ENCODE peak calls at places on chromosome 20, in six cellular contexts. O is RPMI7951, P is ovary, B is naive B cell, R is psoas muscle, G is NCI-H1092. C is an unnamed sample.

GRCh38 chr20:48716086-48716485 is 111.7 kb downstream of the PREX1 start:
- DNase-seq in G (no peak), B (no peak), P (no peak), O (no peak), R (no peak), C (no peak)

GRCh38 chr20:62943396-62943795 is 5.4 kb downstream of the GID8 start:
- DNase-seq in R (no peak), O (no peak), B (no peak), G (no peak), P (peak), C (no peak)

GRCh38 chr20:25025986-25026605 is 31.8 kb downstream of the ACSS1 start:
- DNase-seq in R (no peak), P (peak), B (no peak), O (no peak), G (no peak), C (no peak)

GRCh38 chr20:13302647-13303425 is 81.8 kb downstream of the ISM1 start:
- DNase-seq in P (no peak), R (no peak), B (no peak), G (peak), O (peak), C (peak)

GRCh38 chr20:47785900-47786762 is 850 bp upstream of the SULF2 start:
- DNase-seq in B (peak), O (peak), P (peak), G (peak), R (peak), C (peak)

GRCh38 chr20:19944772-19945459 is 72.2 kb upstream of the NAA20 start:
- DNase-seq in G (no peak), P (no peak), R (no peak), O (peak), B (no peak), C (no peak)

GRCh38 chr20:45963059-45964011 is 8.7 kb downstream of the ZNF335 start:
- DNase-seq in B (no peak), P (peak), G (peak), O (peak), R (peak), C (peak)

GRCh38 chr20:45508068-45508886 is 7.1 kb downstream of the SPINT3 start:
- DNase-seq in O (no peak), G (no peak), R (no peak), P (no peak), B (no peak), C (no peak)

GRCh38 chr20:688809-689208 is 13.2 kb upstream of the SCRT2 start:
- DNase-seq in G (no peak), O (no peak), R (no peak), P (no peak), B (no peak), C (no peak)

GRCh38 chr20:38970302-38970701 is 8.2 kb downstream of the DHX35 start:
- DNase-seq in P (no peak), G (no peak), B (no peak), O (peak), R (no peak), C (no peak)

GRCh38 chr20:32560989-32561830 is 23.9 kb downstream of the NOL4L start:
- DNase-seq in G (peak), O (no peak), R (no peak), P (no peak), B (no peak), C (no peak)

GRCh38 chr20:57465486-57465885 is 59.5 kb downstream of the CTCFL start:
- DNase-seq in B (no peak), O (no peak), R (peak), G (no peak), P (no peak), C (no peak)

GRCh38 chr20:41133709-41134361 is 3.5 kb upstream of the PLCG1 start:
- DNase-seq in G (no peak), B (no peak), O (no peak), P (no peak), R (no peak), C (no peak)

GRCh38 chr20:54323227-54323734 is 115.4 kb downstream of the PFDN4 start:
- DNase-seq in R (no peak), G (no peak), O (peak), P (no peak), B (no peak), C (no peak)

GRCh38 chr20:15036938-15037337 is 699.5 kb upstream of the FLRT3 start:
- DNase-seq in G (no peak), R (no peak), P (no peak), B (no peak), O (no peak), C (no peak)

GRCh38 chr20:1397710-1398109 is 4.9 kb upstream of the FKBP1A start:
- DNase-seq in G (no peak), P (no peak), B (no peak), R (no peak), O (no peak), C (no peak)

GRCh38 chr20:41180599-41181333 is 43.4 kb downstream of the PLCG1 start:
- DNase-seq in R (no peak), P (no peak), B (no peak), O (no peak), G (no peak), C (no peak)

GRCh38 chr20:49276201-49276894 is 1.5 kb downstream of the ZNFX1 start:
- DNase-seq in G (no peak), O (peak), R (no peak), P (no peak), B (peak), C (no peak)

GRCh38 chr20:35264755-35265154 is 13.2 kb downstream of the MMP24OS start:
- DNase-seq in B (no peak), P (no peak), O (no peak), R (no peak), G (no peak), C (no peak)

GRCh38 chr20:38790210-38791053 is 15.1 kb upstream of the PPP1R16B start:
- DNase-seq in O (peak), G (no peak), B (peak), R (no peak), P (no peak), C (peak)

GRCh38 chr20:63344616-63345327 is 16.4 kb downstream of the CHRNA4 start:
- DNase-seq in P (no peak), R (no peak), B (no peak), O (no peak), G (no peak), C (no peak)

GRCh38 chr20:20192366-20192765 is 140.0 kb downstream of the CFAP61 start:
- DNase-seq in P (no peak), G (no peak), O (no peak), B (no peak), R (no peak), C (no peak)

GRCh38 chr20:56433880-56434255 is 21.8 kb downstream of the CASS4 start:
- DNase-seq in P (no peak), O (peak), B (no peak), G (no peak), R (no peak), C (no peak)

GRCh38 chr20:64049060-64049886 is at the start of gene SOX18:
- DNase-seq in G (no peak), P (no peak), R (no peak), B (no peak), O (peak), C (no peak)

GRCh38 chr20:44650777-44651493 is 564 bp downstream of the ADA start:
- DNase-seq in P (peak), O (no peak), G (no peak), B (no peak), R (peak), C (no peak)

GRCh38 chr20:13356087-13356486 is 135.0 kb downstream of the ISM1 start:
- DNase-seq in R (no peak), P (no peak), O (no peak), B (no peak), G (no peak), C (no peak)

GRCh38 chr20:15965165-15965564 is 608.1 kb downstream of the KIF16B start:
- DNase-seq in O (no peak), B (no peak), R (no peak), G (no peak), P (no peak), C (no peak)

GRCh38 chr20:25389381-25389857 is 1.2 kb downstream of the ABHD12 start:
- DNase-seq in O (peak), B (no peak), P (no peak), R (no peak), G (no peak), C (no peak)

GRCh38 chr20:3777726-3778629 is 3.3 kb downstream of the SPEF1 start:
- DNase-seq in P (peak), R (peak), G (no peak), B (peak), O (peak), C (peak)

GRCh38 chr20:53805895-53806384 is 212.3 kb upstream of the ZNF217 start:
- DNase-seq in G (no peak), O (peak), P (no peak), B (no peak), R (no peak), C (no peak)

GRCh38 chr20:1185316-1185741 is 548 bp upstream of the TMEM74B start:
- DNase-seq in P (no peak), R (no peak), G (no peak), B (no peak), O (no peak), C (no peak)

GRCh38 chr20:3981132-3981452 is 34.3 kb downstream of the RNF24 start:
- DNase-seq in G (no peak), O (no peak), B (no peak), R (no peak), P (no peak), C (no peak)

GRCh38 chr20:17029698-17030097 is 197.1 kb upstream of the PCSK2 start:
- DNase-seq in P (no peak), R (no peak), B (no peak), G (no peak), O (peak), C (no peak)